ENCODE peak calls at places on chromosome 7, in eight cellular contexts. L, E, H, S, J, W, Q and X are unnamed samples.

GRCh38 chr7:36115448-36116321 is 37.4 kb upstream of the EEPD1 start:
- DNase-seq in H (peak), Q (peak), E (peak), J (peak), L (peak), S (peak), W (no peak), X (no peak)

GRCh38 chr7:106721816-106722785 is 61.1 kb upstream of the CCDC71L start:
- DNase-seq in E (no peak), S (no peak), J (no peak), L (no peak), W (no peak), Q (no peak), H (no peak), X (no peak)

GRCh38 chr7:22569586-22570321 is 69.8 kb upstream of the STEAP1B start:
- DNase-seq in J (no peak), L (no peak), Q (peak), W (no peak), H (no peak), S (no peak), E (peak), X (no peak)

GRCh38 chr7:28960071-28960840 is 2.1 kb upstream of the TRIL start:
- DNase-seq in H (no peak), S (no peak), Q (no peak), L (no peak), J (no peak), W (no peak), E (no peak), X (no peak)

GRCh38 chr7:105497016-105497415 is 25.1 kb downstream of the PUS7 start:
- DNase-seq in L (no peak), S (no peak), E (no peak), Q (no peak), W (no peak), J (no peak), H (no peak), X (no peak)

GRCh38 chr7:30285067-30285530 is 702 bp downstream of the ZNRF2 start:
- DNase-seq in J (no peak), Q (no peak), H (no peak), S (no peak), E (no peak), W (peak), L (no peak), X (peak)

GRCh38 chr7:516606-517456 is 2.8 kb downstream of the PDGFA start:
- DNase-seq in W (no peak), L (no peak), J (peak), S (peak), H (no peak), E (no peak), Q (peak), X (peak)

GRCh38 chr7:101496017-101496416 is 133.1 kb downstream of the MYL10 start:
- DNase-seq in L (no peak), W (no peak), H (no peak), S (no peak), E (no peak), Q (no peak), J (no peak), X (no peak)

GRCh38 chr7:134571101-134571500 is 22.2 kb downstream of the AKR1B15 start:
- DNase-seq in Q (no peak), H (no peak), L (no peak), E (no peak), J (no peak), W (no peak), S (no peak), X (no peak)